ENCODE peak calls at places on chromosomes 13 and 19, in four cellular contexts. W, S, I and D are unnamed samples.

GRCh38 chr13:50214514-50214913 is 199.3 kb downstream of the KCNRG start:
- DNase-seq in W (no peak), S (no peak), I (no peak), D (no peak)

GRCh38 chr19:53511933-53512374 is 26.0 kb upstream of the ZNF331 start:
- DNase-seq in S (peak), W (peak), I (peak), D (peak)

GRCh38 chr19:37977992-37978391 is 71.0 kb downstream of the SIPA1L3 start:
- DNase-seq in W (no peak), S (no peak), I (no peak), D (no peak)

GRCh38 chr19:22532388-22533310 is 101.5 kb upstream of the ZNF492 start:
- DNase-seq in S (no peak), W (no peak), I (no peak), D (no peak)

GRCh38 chr13:112953591-112954487 is 15.2 kb upstream of the MCF2L start:
- DNase-seq in I (no peak), S (no peak), W (no peak), D (no peak)

GRCh38 chr19:10780368-10780767 is 55.6 kb downstream of the TMED1 start:
- DNase-seq in S (no peak), I (no peak), W (no peak), D (no peak)

GRCh38 chr13:106276876-106277275 is 258.6 kb downstream of the EFNB2 start:
- DNase-seq in S (no peak), I (no peak), W (no peak), D (no peak)

GRCh38 chr13:97256343-97256783 is 34.2 kb downstream of the MBNL2 start:
- DNase-seq in I (no peak), W (no peak), S (no peak), D (no peak)

GRCh38 chr13:33785384-33785783 is 32.6 kb upstream of the RFC3 start:
- DNase-seq in S (no peak), I (no peak), W (no peak), D (no peak)

GRCh38 chr19:29672933-29673336 is 7.7 kb downstream of the PLEKHF1 start:
- DNase-seq in I (peak), S (peak), W (no peak), D (no peak)

GRCh38 chr19:615619-616018 is 17.7 kb downstream of the POLRMT start:
- DNase-seq in I (no peak), S (no peak), W (no peak), D (no peak)

GRCh38 chr19:51060973-51061372 is 3.9 kb downstream of the KLK13 start:
- DNase-seq in I (no peak), W (no peak), S (no peak), D (no peak)

GRCh38 chr13:28449826-28450773 is 44.8 kb downstream of the FLT1 start:
- DNase-seq in W (peak), I (no peak), S (no peak), D (no peak)

GRCh38 chr19:44626067-44626624 is 12.8 kb downstream of the IGSF23 start:
- DNase-seq in I (no peak), W (no peak), S (no peak), D (no peak)

GRCh38 chr13:24493356-24493755 is 19.2 kb downstream of the PARP4 start:
- DNase-seq in I (no peak), S (no peak), W (no peak), D (no peak)

GRCh38 chr19:3024870-3025515 is 4.1 kb downstream of the TLE2 start:
- DNase-seq in S (no peak), I (no peak), W (no peak), D (no peak)

GRCh38 chr13:73938375-73939070 is 195.7 kb downstream of the KLF12 start:
- DNase-seq in I (no peak), W (no peak), S (no peak), D (peak)

GRCh38 chr13:107743983-107744382 is 471.4 kb downstream of the LIG4 start:
- DNase-seq in I (no peak), S (no peak), W (no peak), D (no peak)

GRCh38 chr19:1251503-1252220 is 3.3 kb downstream of the MIDN start:
- DNase-seq in S (peak), W (peak), I (peak), D (no peak)

GRCh38 chr13:96771501-96772367 is 222.5 kb downstream of the OXGR1 start:
- DNase-seq in S (no peak), I (no peak), W (no peak), D (no peak)

GRCh38 chr13:98890186-98890585 is 87.7 kb downstream of the DOCK9 start:
- DNase-seq in I (no peak), W (no peak), S (no peak), D (no peak)

GRCh38 chr19:38004505-38005223 is 97.7 kb downstream of the SIPA1L3 start:
- DNase-seq in W (peak), S (no peak), I (no peak), D (peak)

GRCh38 chr19:40471111-40471510 is 4.3 kb downstream of the SPTBN4 start:
- DNase-seq in I (no peak), S (no peak), W (no peak), D (no peak)

GRCh38 chr13:42043676-42044075 is 4.8 kb upstream of the DGKH start:
- DNase-seq in S (no peak), I (no peak), W (no peak), D (no peak)

GRCh38 chr19:54084410-54084809 is 3.2 kb upstream of the TARM1 start:
- DNase-seq in S (no peak), W (no peak), I (no peak), D (no peak)

GRCh38 chr13:44685641-44686040 is 109.5 kb upstream of the TSC22D1 start:
- DNase-seq in I (no peak), S (no peak), W (no peak), D (no peak)

GRCh38 chr13:47252627-47253026 is 355.8 kb upstream of the HTR2A start:
- DNase-seq in W (no peak), S (no peak), I (no peak), D (no peak)

GRCh38 chr13:67275351-67275989 is 45.3 kb upstream of the PCDH9 start:
- DNase-seq in W (no peak), S (no peak), I (no peak), D (no peak)

GRCh38 chr13:46948338-46948737 is 51.5 kb upstream of the HTR2A start:
- DNase-seq in W (no peak), I (no peak), S (no peak), D (no peak)

GRCh38 chr13:75757336-75757735 is 121.2 kb downstream of the LMO7 start:
- DNase-seq in W (no peak), S (no peak), I (no peak), D (no peak)

GRCh38 chr13:102905905-102906304 is 60.1 kb downstream of the ERCC5 start:
- DNase-seq in W (no peak), I (no peak), S (no peak), D (no peak)

GRCh38 chr13:102298051-102298450 is 103.8 kb downstream of the FGF14 start:
- DNase-seq in W (no peak), I (no peak), S (no peak), D (no peak)

GRCh38 chr13:107480130-107480529 is 735.2 kb downstream of the LIG4 start:
- DNase-seq in W (no peak), S (no peak), I (no peak), D (no peak)